ENCODE peak calls at places on chromosome 18, in ten cellular contexts. One of them, this sample, is unnamed.

GRCh38 chr18:55106466-55106865 is 147.2 kb upstream of the CCDC68 start:
- DNase-seq in endothelial cell: no peak
- DNase-seq in nephron progenitor cell: no peak
- DNase-seq in right lobe of liver: no peak
- DNase-seq in hepatocyte: no peak
- DNase-seq in fibroblast of pulmonary artery: no peak
- DNase-seq in stomach: no peak
- DNase-seq in ovary: no peak
- DNase-seq in CD8-positive, alpha-beta T cell: no peak
- DNase-seq in mammary epithelial cell: no peak
- DNase-seq in this sample: no peak

GRCh38 chr18:63844254-63844653 is 43.3 kb upstream of the SERPINB2 start:
- DNase-seq in stomach: no peak
- DNase-seq in mammary epithelial cell: peak; percentile 37
- DNase-seq in endothelial cell: no peak
- DNase-seq in fibroblast of pulmonary artery: peak; percentile 50
- DNase-seq in right lobe of liver: no peak
- DNase-seq in ovary: no peak
- DNase-seq in hepatocyte: peak; percentile 48
- DNase-seq in nephron progenitor cell: no peak
- DNase-seq in CD8-positive, alpha-beta T cell: no peak
- DNase-seq in this sample: no peak

GRCh38 chr18:8776544-8776943 is 71.2 kb downstream of the MTCL1 start:
- DNase-seq in CD8-positive, alpha-beta T cell: no peak
- DNase-seq in fibroblast of pulmonary artery: no peak
- DNase-seq in mammary epithelial cell: no peak
- DNase-seq in stomach: no peak
- DNase-seq in nephron progenitor cell: no peak
- DNase-seq in endothelial cell: no peak
- DNase-seq in right lobe of liver: no peak
- DNase-seq in hepatocyte: no peak
- DNase-seq in ovary: no peak
- DNase-seq in this sample: no peak

GRCh38 chr18:47928466-47928865 is 2.0 kb downstream of the SMAD2 start:
- DNase-seq in right lobe of liver: no peak
- DNase-seq in fibroblast of pulmonary artery: peak; percentile 87
- DNase-seq in hepatocyte: no peak
- DNase-seq in CD8-positive, alpha-beta T cell: no peak
- DNase-seq in endothelial cell: no peak
- DNase-seq in nephron progenitor cell: no peak
- DNase-seq in ovary: no peak
- DNase-seq in stomach: no peak
- DNase-seq in mammary epithelial cell: peak; percentile 88
- DNase-seq in this sample: no peak

GRCh38 chr18:24504401-24504800 is 44.0 kb downstream of the HRH4 start:
- DNase-seq in right lobe of liver: no peak
- DNase-seq in endothelial cell: no peak
- DNase-seq in hepatocyte: no peak
- DNase-seq in stomach: no peak
- DNase-seq in ovary: no peak
- DNase-seq in CD8-positive, alpha-beta T cell: no peak
- DNase-seq in mammary epithelial cell: peak; percentile 35
- DNase-seq in nephron progenitor cell: no peak
- DNase-seq in fibroblast of pulmonary artery: no peak
- DNase-seq in this sample: no peak

GRCh38 chr18:22176622-22177495 is 7.5 kb downstream of the GATA6 start:
- DNase-seq in stomach: no peak
- DNase-seq in right lobe of liver: no peak
- DNase-seq in ovary: no peak
- DNase-seq in mammary epithelial cell: no peak
- DNase-seq in nephron progenitor cell: peak; percentile 47
- DNase-seq in hepatocyte: peak; percentile 54
- DNase-seq in CD8-positive, alpha-beta T cell: no peak
- DNase-seq in fibroblast of pulmonary artery: peak; percentile 69
- DNase-seq in endothelial cell: no peak
- DNase-seq in this sample: no peak

GRCh38 chr18:27004056-27004829 is 138.7 kb upstream of the AQP4 start:
- DNase-seq in hepatocyte: no peak
- DNase-seq in right lobe of liver: no peak
- DNase-seq in mammary epithelial cell: no peak
- DNase-seq in fibroblast of pulmonary artery: peak; percentile 24
- DNase-seq in ovary: no peak
- DNase-seq in stomach: no peak
- DNase-seq in endothelial cell: no peak
- DNase-seq in CD8-positive, alpha-beta T cell: no peak
- DNase-seq in nephron progenitor cell: no peak
- DNase-seq in this sample: no peak

GRCh38 chr18:8341481-8342230 is 267.6 kb upstream of the RAB12 start:
- DNase-seq in endothelial cell: no peak
- DNase-seq in ovary: no peak
- DNase-seq in mammary epithelial cell: no peak
- DNase-seq in CD8-positive, alpha-beta T cell: no peak
- DNase-seq in right lobe of liver: peak; percentile 54
- DNase-seq in nephron progenitor cell: no peak
- DNase-seq in stomach: peak; percentile 60
- DNase-seq in hepatocyte: peak; percentile 72
- DNase-seq in fibroblast of pulmonary artery: peak; percentile 75
- DNase-seq in this sample: no peak

GRCh38 chr18:78979058-78979680 is 449 bp upstream of the SALL3 start:
- DNase-seq in CD8-positive, alpha-beta T cell: no peak
- DNase-seq in hepatocyte: no peak
- DNase-seq in fibroblast of pulmonary artery: peak; percentile 20
- DNase-seq in nephron progenitor cell: peak; percentile 75
- DNase-seq in ovary: no peak
- DNase-seq in endothelial cell: no peak
- DNase-seq in right lobe of liver: no peak
- DNase-seq in stomach: no peak
- DNase-seq in mammary epithelial cell: no peak
- DNase-seq in this sample: peak; percentile 56

GRCh38 chr18:2102022-2102421 is 469.3 kb downstream of the METTL4 start:
- DNase-seq in fibroblast of pulmonary artery: no peak
- DNase-seq in mammary epithelial cell: no peak
- DNase-seq in nephron progenitor cell: no peak
- DNase-seq in ovary: no peak
- DNase-seq in stomach: no peak
- DNase-seq in CD8-positive, alpha-beta T cell: no peak
- DNase-seq in endothelial cell: no peak
- DNase-seq in hepatocyte: no peak
- DNase-seq in right lobe of liver: no peak
- DNase-seq in this sample: no peak

GRCh38 chr18:74951165-74951760 is 257.7 kb downstream of the PTGR3 start:
- DNase-seq in CD8-positive, alpha-beta T cell: no peak
- DNase-seq in right lobe of liver: no peak
- DNase-seq in mammary epithelial cell: peak; percentile 87
- DNase-seq in ovary: peak; percentile 12
- DNase-seq in hepatocyte: peak; percentile 39
- DNase-seq in fibroblast of pulmonary artery: peak; percentile 95
- DNase-seq in endothelial cell: no peak
- DNase-seq in nephron progenitor cell: no peak
- DNase-seq in stomach: peak; percentile 81
- DNase-seq in this sample: no peak

GRCh38 chr18:23963443-23964185 is 50.9 kb upstream of the TTC39C start:
- DNase-seq in endothelial cell: no peak
- DNase-seq in stomach: no peak
- DNase-seq in CD8-positive, alpha-beta T cell: no peak
- DNase-seq in mammary epithelial cell: no peak
- DNase-seq in hepatocyte: no peak
- DNase-seq in right lobe of liver: no peak
- DNase-seq in fibroblast of pulmonary artery: no peak
- DNase-seq in ovary: no peak
- DNase-seq in nephron progenitor cell: peak; percentile 31
- DNase-seq in this sample: no peak

GRCh38 chr18:64276736-64277135 is 127.8 kb upstream of the LINC00305 start:
- DNase-seq in endothelial cell: peak; percentile 27
- DNase-seq in mammary epithelial cell: no peak
- DNase-seq in stomach: no peak
- DNase-seq in fibroblast of pulmonary artery: peak; percentile 37
- DNase-seq in nephron progenitor cell: no peak
- DNase-seq in right lobe of liver: peak; percentile 34
- DNase-seq in ovary: no peak
- DNase-seq in CD8-positive, alpha-beta T cell: no peak
- DNase-seq in hepatocyte: no peak
- DNase-seq in this sample: no peak

GRCh38 chr18:56402872-56403516 is 235.4 kb downstream of the TXNL1 start:
- DNase-seq in CD8-positive, alpha-beta T cell: no peak
- DNase-seq in endothelial cell: no peak
- DNase-seq in hepatocyte: no peak
- DNase-seq in fibroblast of pulmonary artery: peak; percentile 90
- DNase-seq in nephron progenitor cell: no peak
- DNase-seq in right lobe of liver: no peak
- DNase-seq in ovary: no peak
- DNase-seq in stomach: no peak
- DNase-seq in mammary epithelial cell: peak; percentile 79
- DNase-seq in this sample: no peak

GRCh38 chr18:10537765-10538164 is 11.9 kb downstream of the NAPG start:
- DNase-seq in mammary epithelial cell: no peak
- DNase-seq in stomach: no peak
- DNase-seq in fibroblast of pulmonary artery: no peak
- DNase-seq in hepatocyte: no peak
- DNase-seq in right lobe of liver: no peak
- DNase-seq in ovary: no peak
- DNase-seq in CD8-positive, alpha-beta T cell: no peak
- DNase-seq in nephron progenitor cell: no peak
- DNase-seq in endothelial cell: no peak
- DNase-seq in this sample: no peak
- TF ChIP-seq CTCF in mammary epithelial cell: no peak
- TF ChIP-seq CTCF in stomach: no peak
- TF ChIP-seq CTCF in fibroblast of pulmonary artery: no peak
- TF ChIP-seq CTCF in hepatocyte: no peak
- TF ChIP-seq CTCF in right lobe of liver: no peak
- TF ChIP-seq CTCF in ovary: no peak
- TF ChIP-seq CTCF in CD8-positive, alpha-beta T cell: no peak
- TF ChIP-seq CTCF in nephron progenitor cell: no peak
- TF ChIP-seq CTCF in endothelial cell: no peak
- TF ChIP-seq CTCF in this sample: no peak

DNA sequence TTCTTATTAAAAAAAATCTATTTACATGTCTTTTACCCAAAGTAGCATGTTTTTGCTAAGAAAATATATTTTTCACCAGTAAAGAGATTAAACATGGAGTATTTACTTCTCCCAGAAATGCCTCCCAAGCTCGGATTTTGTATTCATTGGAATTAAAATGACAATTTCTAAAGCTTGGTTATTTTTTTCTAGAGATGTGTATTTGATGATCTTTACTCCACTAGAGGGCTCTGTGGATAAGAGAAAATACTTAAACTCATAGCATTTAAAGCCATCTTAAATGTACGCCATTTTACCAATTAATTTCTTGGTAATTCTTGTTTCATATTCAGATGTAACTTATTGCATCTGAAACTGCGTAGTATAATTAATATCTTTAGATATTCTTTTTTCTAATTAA is 461.4 kb downstream of the GALR1 start:
- DNase-seq in mammary epithelial cell: no peak
- DNase-seq in right lobe of liver: no peak
- DNase-seq in stomach: no peak
- DNase-seq in hepatocyte: no peak
- DNase-seq in endothelial cell: no peak
- DNase-seq in fibroblast of pulmonary artery: no peak
- DNase-seq in CD8-positive, alpha-beta T cell: no peak
- DNase-seq in ovary: no peak
- DNase-seq in nephron progenitor cell: no peak
- DNase-seq in this sample: no peak
- TF ChIP-seq CTCF in mammary epithelial cell: peak; percentile 23
- TF ChIP-seq CTCF in right lobe of liver: no peak
- TF ChIP-seq CTCF in stomach: no peak
- TF ChIP-seq CTCF in hepatocyte: peak; percentile 44
- TF ChIP-seq CTCF in endothelial cell: peak; percentile 22
- TF ChIP-seq CTCF in fibroblast of pulmonary artery: no peak
- TF ChIP-seq CTCF in CD8-positive, alpha-beta T cell: no peak
- TF ChIP-seq CTCF in ovary: no peak
- TF ChIP-seq CTCF in nephron progenitor cell: peak; percentile 51
- TF ChIP-seq CTCF in this sample: peak; percentile 61

DNA sequence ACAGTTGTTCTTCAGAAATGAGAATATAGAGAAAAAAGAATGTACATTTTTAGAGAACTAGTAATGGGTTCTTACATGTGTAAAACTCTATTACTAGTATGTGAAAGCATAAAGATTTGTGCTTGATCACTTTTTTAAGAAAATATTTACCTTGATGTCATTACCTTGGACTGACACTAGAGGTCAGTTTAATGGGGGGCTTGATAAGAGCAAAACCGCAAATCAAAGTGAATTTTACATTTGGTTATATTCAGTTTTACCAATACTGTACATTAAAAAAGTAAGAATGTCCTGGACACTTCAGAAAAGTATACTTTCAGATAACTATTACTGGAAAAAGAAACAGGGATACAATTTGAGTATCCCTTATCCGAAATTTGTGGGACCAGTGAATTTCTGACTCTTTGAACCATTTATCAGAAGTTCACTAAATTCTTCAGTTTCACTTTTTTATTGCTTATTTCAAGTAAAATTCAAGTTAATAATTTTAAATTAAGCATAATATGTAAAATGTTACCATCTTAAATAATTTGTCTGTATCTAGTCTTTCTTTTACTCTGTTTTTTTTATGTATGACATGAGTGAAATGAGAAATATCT is 1149.5 kb downstream of the DSC3 start:
- DNase-seq in right lobe of liver: no peak
- DNase-seq in nephron progenitor cell: no peak
- DNase-seq in hepatocyte: no peak
- DNase-seq in CD8-positive, alpha-beta T cell: no peak
- DNase-seq in endothelial cell: no peak
- DNase-seq in ovary: no peak
- DNase-seq in mammary epithelial cell: no peak
- DNase-seq in fibroblast of pulmonary artery: peak; percentile 13
- DNase-seq in stomach: no peak
- DNase-seq in this sample: no peak
- TF ChIP-seq CTCF in right lobe of liver: no peak
- TF ChIP-seq CTCF in nephron progenitor cell: peak; percentile 73
- TF ChIP-seq CTCF in hepatocyte: peak; percentile 45
- TF ChIP-seq CTCF in CD8-positive, alpha-beta T cell: no peak
- TF ChIP-seq CTCF in endothelial cell: peak; percentile 95
- TF ChIP-seq CTCF in ovary: no peak
- TF ChIP-seq CTCF in mammary epithelial cell: peak; percentile 54
- TF ChIP-seq CTCF in fibroblast of pulmonary artery: peak; percentile 57
- TF ChIP-seq CTCF in stomach: no peak
- TF ChIP-seq CTCF in this sample: peak; percentile 81

GRCh38 chr18:68406761-68407160 is 308.1 kb downstream of the TMX3 start:
- DNase-seq in hepatocyte: no peak
- DNase-seq in fibroblast of pulmonary artery: no peak
- DNase-seq in mammary epithelial cell: peak; percentile 30
- DNase-seq in ovary: no peak
- DNase-seq in stomach: no peak
- DNase-seq in right lobe of liver: no peak
- DNase-seq in endothelial cell: no peak
- DNase-seq in nephron progenitor cell: no peak
- DNase-seq in CD8-positive, alpha-beta T cell: no peak
- DNase-seq in this sample: no peak
- TF ChIP-seq CTCF in hepatocyte: no peak
- TF ChIP-seq CTCF in fibroblast of pulmonary artery: no peak
- TF ChIP-seq CTCF in mammary epithelial cell: peak; percentile 22
- TF ChIP-seq CTCF in ovary: no peak
- TF ChIP-seq CTCF in stomach: no peak
- TF ChIP-seq CTCF in right lobe of liver: no peak
- TF ChIP-seq CTCF in endothelial cell: no peak
- TF ChIP-seq CTCF in nephron progenitor cell: no peak
- TF ChIP-seq CTCF in CD8-positive, alpha-beta T cell: no peak
- TF ChIP-seq CTCF in this sample: no peak

DNA sequence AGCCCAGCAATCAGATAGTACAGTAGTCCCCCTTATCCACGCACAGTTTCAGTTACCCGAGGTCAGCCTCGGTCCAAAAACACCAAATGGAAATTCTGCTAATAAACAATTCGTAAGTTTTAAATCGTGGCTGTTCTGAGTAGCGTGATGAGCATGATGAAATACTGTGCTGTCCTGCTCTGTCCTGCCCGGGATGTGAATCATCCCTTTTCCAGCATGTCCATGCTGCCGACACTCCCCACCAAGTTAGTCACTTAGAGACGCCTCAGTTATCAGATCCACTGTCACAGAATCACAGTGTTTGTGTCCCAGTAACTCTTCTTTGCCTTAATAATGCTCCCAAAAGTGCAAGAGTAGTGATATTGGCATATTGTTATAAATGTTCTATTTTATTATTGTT is 62.1 kb downstream of the MEX3C start:
- DNase-seq in stomach: no peak
- DNase-seq in ovary: no peak
- DNase-seq in fibroblast of pulmonary artery: peak; percentile 69
- DNase-seq in nephron progenitor cell: no peak
- DNase-seq in endothelial cell: no peak
- DNase-seq in CD8-positive, alpha-beta T cell: no peak
- DNase-seq in right lobe of liver: no peak
- DNase-seq in mammary epithelial cell: peak; percentile 93
- DNase-seq in hepatocyte: no peak
- DNase-seq in this sample: no peak
- TF ChIP-seq CTCF in stomach: no peak
- TF ChIP-seq CTCF in ovary: no peak
- TF ChIP-seq CTCF in fibroblast of pulmonary artery: no peak
- TF ChIP-seq CTCF in nephron progenitor cell: no peak
- TF ChIP-seq CTCF in endothelial cell: no peak
- TF ChIP-seq CTCF in CD8-positive, alpha-beta T cell: no peak
- TF ChIP-seq CTCF in right lobe of liver: no peak
- TF ChIP-seq CTCF in mammary epithelial cell: no peak
- TF ChIP-seq CTCF in hepatocyte: no peak
- TF ChIP-seq CTCF in this sample: no peak

This sample was measured in glutamatergic neuron.